ENCODE peak calls at places on chromosomes 11 and 22, in eight cellular contexts. S is EL; E is activated T-cell treated with anti-CD3 and anti-CD28 coated beads, Interleukin-2, amount 50 U/mL, for 72 hours; Q is hypothalamus; B is stimulated activated CD4-positive, alpha-beta T cell treated with anti-CD3 and anti-CD28 coated beads, Interleukin-1b, Interleukin-23, amount 100 ng/mL, for 1 hour; I is DMS153; X is A172; P is HCEC 1CT. H is an unnamed sample.

GRCh38 chr11:84290647-84291046 is 1004.5 kb upstream of the CCDC90B start:
- DNase-seq in B (no peak), P (no peak), E (no peak), Q (no peak), X (peak; percentile 15), S (no peak), I (no peak), H (no peak)

GRCh38 chr22:46219650-46220049 is 30.4 kb downstream of the CDPF1 start:
- DNase-seq in Q (no peak), I (no peak), P (no peak), E (no peak), X (no peak), B (no peak), S (no peak), H (no peak)

GRCh38 chr11:125165664-125166346 is 1.3 kb downstream of the PKNOX2 start:
- DNase-seq in B (no peak), P (no peak), Q (no peak), E (no peak), I (no peak), X (no peak), S (peak; percentile 32), H (no peak)

GRCh38 chr11:64898541-64898940 is 18.5 kb downstream of the ATG2A start:
- DNase-seq in S (no peak), Q (no peak), E (no peak), B (no peak), I (no peak), X (no peak), P (no peak), H (no peak)

GRCh38 chr22:39384750-39385480 is 14.7 kb upstream of the TAB1 start:
- DNase-seq in I (no peak), X (no peak), E (no peak), B (no peak), P (no peak), S (peak; percentile 37), Q (no peak), H (no peak)

GRCh38 chr11:33808228-33808828 is 34.0 kb upstream of the FBXO3 start:
- DNase-seq in E (peak; percentile 78), Q (peak; percentile 49), P (peak; percentile 50), X (peak; percentile 79), S (peak; percentile 79), B (peak; percentile 88), I (peak; percentile 10), H (peak; percentile 81)

GRCh38 chr11:66386171-66387069 is 14.9 kb upstream of the SLC29A2 start:
- DNase-seq in E (peak; percentile 85), P (peak; percentile 68), X (peak; percentile 69), Q (no peak), I (peak; percentile 76), S (peak; percentile 83), B (peak; percentile 77), H (peak; percentile 79)

GRCh38 chr11:93622043-93622442 is 39.4 kb upstream of the CEP295 start:
- DNase-seq in E (no peak), S (no peak), I (no peak), B (no peak), P (peak; percentile 17), X (no peak), Q (no peak), H (no peak)

GRCh38 chr22:20463324-20464095 is 25.9 kb upstream of the SCARF2 start:
- DNase-seq in B (no peak), P (no peak), S (no peak), Q (no peak), X (no peak), E (no peak), I (no peak), H (no peak)

GRCh38 chr11:78000193-78000592 is 5.7 kb upstream of the INTS4 start:
- DNase-seq in Q (no peak), I (peak; percentile 86), E (peak; percentile 35), X (peak; percentile 79), S (peak; percentile 75), B (no peak), P (peak; percentile 67), H (no peak)

GRCh38 chr11:47393163-47394049 is 15.0 kb upstream of the SLC39A13 start:
- DNase-seq in X (peak; percentile 43), P (peak; percentile 47), B (no peak), Q (no peak), S (peak; percentile 50), E (no peak), I (no peak), H (no peak)

GRCh38 chr11:12769834-12770345 is 95.7 kb downstream of the TEAD1 start:
- DNase-seq in I (no peak), Q (no peak), E (no peak), P (peak; percentile 90), S (peak; percentile 94), X (peak; percentile 91), B (no peak), H (no peak)

GRCh38 chr22:32527756-32528155 is 53.1 kb downstream of the FBXO7 start:
- DNase-seq in S (no peak), X (no peak), I (no peak), P (no peak), B (no peak), E (no peak), Q (no peak), H (no peak)

GRCh38 chr11:1147792-1148191 is 10.0 kb upstream of the MUC5AC start:
- DNase-seq in I (no peak), B (no peak), E (no peak), X (no peak), Q (no peak), P (no peak), S (no peak), H (no peak)

GRCh38 chr22:46984751-46985506 is 222.5 kb downstream of the TBC1D22A start:
- DNase-seq in P (peak; percentile 82), I (no peak), B (no peak), E (no peak), X (peak; percentile 70), Q (no peak), S (peak; percentile 82), H (no peak)

GRCh38 chr11:73151371-73151870 is 9.3 kb upstream of the FCHSD2 start:
- DNase-seq in E (no peak), I (no peak), S (no peak), P (no peak), Q (no peak), X (no peak), B (no peak), H (no peak)

GRCh38 chr11:64132388-64132771 is 33.5 kb downstream of the MACROD1 start:
- DNase-seq in S (no peak), B (no peak), Q (no peak), X (no peak), P (no peak), I (no peak), E (no peak), H (no peak)

GRCh38 chr11:93741882-93742226 is 382 bp downstream of the C11orf54 start:
- DNase-seq in S (no peak), P (peak; percentile 45), X (no peak), B (no peak), I (peak; percentile 30), E (no peak), Q (no peak), H (no peak)

GRCh38 chr11:27471588-27472397 is 797 bp downstream of the LGR4 start:
- DNase-seq in P (no peak), Q (no peak), X (no peak), E (peak; percentile 16), B (no peak), S (no peak), I (no peak), H (peak; percentile 74)

GRCh38 chr11:90294526-90294925 is 71.7 kb upstream of the CHORDC1 start:
- DNase-seq in E (no peak), I (no peak), P (no peak), B (no peak), S (no peak), Q (no peak), X (no peak), H (no peak)

GRCh38 chr11:41716862-41717261 is 257.4 kb upstream of the LRRC4C start:
- DNase-seq in S (no peak), P (no peak), X (no peak), Q (no peak), I (no peak), E (no peak), B (no peak), H (no peak)

GRCh38 chr11:56885182-56885581 is 103.5 kb upstream of the OR5AK2 start:
- DNase-seq in X (no peak), Q (no peak), B (no peak), S (no peak), P (no peak), I (peak; percentile 96), E (no peak), H (no peak)

GRCh38 chr11:115226556-115226955 is 277.7 kb downstream of the CADM1 start:
- DNase-seq in B (no peak), Q (no peak), S (peak; percentile 80), X (peak; percentile 90), P (peak; percentile 30), I (no peak), E (no peak), H (no peak)

GRCh38 chr11:69957849-69958248 is 120.3 kb upstream of the ANO1 start:
- DNase-seq in S (no peak), Q (no peak), P (no peak), I (no peak), B (no peak), E (no peak), X (no peak), H (no peak)

GRCh38 chr11:17978553-17979287 is 34.1 kb downstream of the SERGEF start:
- DNase-seq in E (peak; percentile 10), X (peak; percentile 42), P (peak; percentile 57), Q (no peak), S (peak; percentile 47), B (no peak), I (peak; percentile 40), H (no peak)

GRCh38 chr22:44366372-44367310 is 53.9 kb upstream of the SHISAL1 start:
- DNase-seq in B (no peak), S (no peak), X (no peak), Q (no peak), E (no peak), I (no peak), P (no peak), H (peak; percentile 49)

GRCh38 chr11:115550291-115551059 is 46.3 kb upstream of the CADM1 start:
- DNase-seq in B (no peak), I (no peak), P (no peak), X (no peak), E (no peak), S (no peak), Q (no peak), H (no peak)

GRCh38 chr22:41242396-41243117 is 1.8 kb upstream of the CHADL start:
- DNase-seq in E (no peak), I (no peak), Q (no peak), B (no peak), X (peak; percentile 9), P (no peak), S (peak; percentile 27), H (no peak)

GRCh38 chr22:47168900-47169800 is 406.7 kb downstream of the TBC1D22A start:
- DNase-seq in S (no peak), Q (no peak), B (no peak), I (no peak), E (no peak), P (no peak), X (peak; percentile 4), H (no peak)

GRCh38 chr11:75421035-75421602 is 11.9 kb downstream of the KLHL35 start:
- DNase-seq in B (no peak), E (no peak), Q (no peak), X (no peak), I (no peak), S (no peak), P (no peak), H (no peak)